ENCODE peak calls at places on chromosomes 7 and 10, in four cellular contexts. B is CD4-positive, alpha-beta T cell; Q is AG04450; X is fibroblast of lung. G is an unnamed sample.

GRCh38 chr10:48932831-48933670 is 6.6 kb downstream of the LRRC18 start:
- DNase-seq in B (no peak), Q (no peak), X (no peak), G (no peak)

GRCh38 chr10:24318517-24318916 is 109.6 kb downstream of the KIAA1217 start:
- DNase-seq in B (no peak), Q (no peak), X (no peak), G (no peak)

GRCh38 chr7:152544481-152544927 is 108.7 kb upstream of the KMT2C start:
- DNase-seq in B (no peak), Q (no peak), X (no peak), G (no peak)

GRCh38 chr7:91239171-91239604 is 25.0 kb upstream of the FZD1 start:
- DNase-seq in B (no peak), Q (peak; percentile 30), X (peak; percentile 91), G (no peak)

GRCh38 chr10:35367991-35368390 is 31.7 kb downstream of the CCNY start:
- DNase-seq in B (no peak), Q (no peak), X (no peak), G (no peak)

GRCh38 chr7:116583653-116584052 is 58.8 kb downstream of the CAV1 start:
- DNase-seq in B (no peak), Q (no peak), X (no peak), G (no peak)

GRCh38 chr10:282294-283139 is 147.3 kb downstream of the ZMYND11 start:
- DNase-seq in B (no peak), Q (peak; percentile 7), X (no peak), G (no peak)

GRCh38 chr7:55129409-55130078 is 110.7 kb downstream of the EGFR start:
- DNase-seq in B (no peak), Q (no peak), X (peak; percentile 58), G (no peak)

GRCh38 chr10:119542990-119543813 is 683 bp upstream of the RGS10 start:
- DNase-seq in B (peak; percentile 52), Q (no peak), X (peak; percentile 60), G (peak; percentile 39)

GRCh38 chr7:87318741-87319140 is 26.7 kb upstream of the CROT start:
- DNase-seq in B (no peak), Q (no peak), X (no peak), G (no peak)

GRCh38 chr10:46520941-46521340 is 35.5 kb downstream of the GPRIN2 start:
- DNase-seq in B (no peak), Q (no peak), X (peak; percentile 35), G (no peak)

GRCh38 chr7:140213684-140214074 is 36.9 kb upstream of the KDM7A start:
- DNase-seq in B (no peak), Q (no peak), X (no peak), G (no peak)

GRCh38 chr7:97307521-97308108 is 190.1 kb downstream of the SDHAF3 start:
- DNase-seq in B (no peak), Q (no peak), X (peak; percentile 11), G (no peak)

GRCh38 chr7:144812379-144813283 is 23.2 kb downstream of the TPK1 start:
- DNase-seq in B (peak; percentile 34), Q (no peak), X (no peak), G (no peak)

GRCh38 chr7:25781704-25782103 is 370.3 kb upstream of the NFE2L3 start:
- DNase-seq in B (no peak), Q (no peak), X (no peak), G (no peak)

DNA sequence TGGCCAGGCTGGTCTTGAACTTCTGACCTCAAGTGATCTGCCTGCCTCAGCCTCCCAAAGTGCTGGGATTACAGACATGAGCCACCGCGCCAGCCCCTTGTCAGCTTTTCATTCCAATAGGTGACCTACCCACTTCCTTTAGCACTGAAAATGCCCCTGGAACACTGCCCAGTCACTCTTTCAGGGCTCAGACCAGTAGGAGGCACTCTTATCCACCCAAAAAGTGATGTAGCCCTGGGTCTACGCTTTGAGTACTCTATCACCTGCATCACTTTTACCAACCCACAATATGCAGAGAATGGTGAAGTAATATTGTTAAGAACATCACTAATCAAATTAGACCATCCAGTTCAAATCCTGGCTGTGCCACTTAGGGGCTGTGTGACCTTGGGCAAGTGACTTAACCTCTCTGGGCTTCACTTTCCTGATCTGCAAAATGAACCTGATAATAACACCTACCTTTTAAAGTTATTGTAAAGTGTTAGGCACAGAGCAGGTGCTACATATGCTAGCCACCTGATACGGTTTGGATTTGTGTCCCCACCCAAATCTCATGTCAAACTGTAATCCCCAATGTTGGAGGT is 5.2 kb downstream of the CALN1 start:
- DNase-seq in B (no peak), Q (no peak), X (no peak), G (no peak)
- TF ChIP-seq CTCF in B (no peak), Q (no peak), X (no peak), G (no peak)

DNA sequence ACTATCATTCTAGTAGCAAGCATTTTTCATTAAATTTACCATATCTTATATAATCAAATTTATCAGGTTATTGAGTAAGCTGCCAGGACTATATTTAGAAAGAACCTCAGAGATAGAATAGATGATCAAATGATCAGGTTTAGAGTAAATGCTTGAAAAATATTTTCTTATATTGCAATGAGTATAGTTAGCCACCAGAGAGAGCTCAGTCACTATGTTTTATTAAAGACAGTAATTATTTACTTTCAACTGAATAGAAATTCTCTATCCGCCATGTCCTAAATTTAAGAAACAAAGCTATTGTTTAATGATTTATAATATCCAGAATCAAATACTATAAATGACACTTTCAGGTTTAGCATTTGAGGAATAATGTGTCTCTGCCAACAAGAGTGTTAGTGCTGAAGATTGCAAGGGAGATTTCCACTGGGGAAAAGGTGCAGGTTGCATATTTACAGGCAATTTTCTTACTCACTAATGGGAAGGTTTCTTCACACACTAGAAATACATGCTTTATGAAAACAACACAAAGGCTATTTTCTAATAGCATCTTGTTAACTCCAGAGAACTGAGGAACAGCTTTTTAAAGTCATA is 184.7 kb downstream of the DGKB start:
- DNase-seq in B (no peak), Q (no peak), X (peak; percentile 51), G (no peak)
- TF ChIP-seq CTCF in B (no peak), Q (peak; percentile 63), X (peak; percentile 50), G (peak; percentile 75)

GRCh38 chr10:95601116-95601719 is 40.0 kb upstream of the SORBS1 start:
- DNase-seq in B (peak; percentile 9), Q (peak; percentile 70), X (peak; percentile 89), G (peak; percentile 68)
- TF ChIP-seq CTCF in B (peak; percentile 69), Q (peak; percentile 98), X (peak; percentile 99), G (peak; percentile 97)

DNA sequence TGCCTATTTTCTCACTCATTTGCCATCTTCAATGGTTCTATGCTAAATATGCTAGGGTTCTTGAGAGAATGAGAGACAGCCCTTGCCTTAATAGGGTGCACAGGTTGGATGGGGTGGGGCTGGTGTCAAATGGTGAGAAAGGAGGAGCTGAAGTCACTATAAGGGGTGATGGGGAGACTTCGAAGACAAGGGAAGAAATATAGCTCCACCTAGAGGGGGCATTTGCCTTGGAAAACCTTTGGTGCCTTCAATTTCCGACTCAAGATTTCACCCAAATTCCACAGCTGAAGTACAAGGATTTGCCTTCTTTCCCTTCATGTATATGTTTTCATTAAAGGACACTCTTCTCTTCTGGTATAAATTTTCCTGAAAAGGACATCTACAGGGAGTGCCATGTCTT is 5.6 kb downstream of the PTN start:
- DNase-seq in B (no peak), Q (no peak), X (no peak), G (no peak)
- TF ChIP-seq CTCF in B (no peak), Q (peak; percentile 18), X (peak; percentile 25), G (no peak)

DNA sequence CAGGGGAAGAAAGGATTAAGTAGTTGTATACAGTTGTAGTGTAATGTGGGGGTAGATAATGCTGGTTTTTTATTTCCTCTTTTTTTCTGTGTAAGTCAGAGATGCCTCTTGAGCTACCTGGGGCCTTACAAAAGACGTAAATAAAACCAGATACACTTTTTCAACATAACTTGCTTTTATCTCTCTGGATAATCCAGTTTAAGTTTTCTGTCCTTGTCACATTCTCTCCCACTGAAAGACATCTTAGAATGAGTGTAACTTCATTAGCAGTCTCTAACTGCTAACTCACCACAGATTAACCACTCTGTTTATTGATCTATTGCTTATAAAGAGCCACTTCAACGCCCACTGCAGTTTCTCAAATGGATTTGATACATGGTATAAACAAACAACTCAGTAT is 64.1 kb upstream of the LRRN3 start:
- DNase-seq in B (no peak), Q (no peak), X (no peak), G (no peak)
- TF ChIP-seq CTCF in B (no peak), Q (no peak), X (no peak), G (no peak)

G was measured in progenitor cell of endocrine pancreas.